ENCODE peak calls at places on chromosomes 7 and 10, in seven cellular contexts. F is heart left ventricle, C is right lobe of liver, R is IMR-90, L is adrenal gland, S is prostate gland, I is HepG2. G is an unnamed sample.

GRCh38 chr7:44093102-44093641 is 10.8 kb upstream of the POLM start:
- DNase-seq in I (no peak), C (no peak), S (no peak), R (no peak), F (no peak), L (no peak), G (no peak)

GRCh38 chr10:13872411-13872810 is 285.6 kb downstream of the PRPF18 start:
- DNase-seq in S (no peak), I (no peak), C (no peak), F (no peak), R (no peak), L (no peak), G (no peak)

GRCh38 chr7:40604601-40605438 is 470.0 kb downstream of the SUGCT start:
- DNase-seq in R (peak), I (peak), C (peak), F (peak), S (no peak), L (peak), G (peak)

GRCh38 chr7:46969303-46970130 is 612.4 kb downstream of the TNS3 start:
- DNase-seq in R (peak), F (no peak), S (no peak), I (no peak), L (no peak), C (no peak), G (no peak)

GRCh38 chr10:3472705-3473078 is 300.1 kb upstream of the PITRM1 start:
- DNase-seq in L (no peak), C (no peak), R (peak), S (no peak), F (no peak), I (no peak), G (no peak)

GRCh38 chr7:23530901-23531793 is 634 bp downstream of the TRA2A start:
- DNase-seq in S (peak), L (peak), I (peak), C (peak), R (peak), F (peak), G (peak)

GRCh38 chr10:79345241-79346011 is 1.8 kb upstream of the PPIF start:
- DNase-seq in L (peak), I (no peak), C (no peak), R (no peak), F (peak), S (no peak), G (peak)

GRCh38 chr7:87627634-87627994 is 584 bp upstream of the RUNDC3B start:
- DNase-seq in C (peak), S (no peak), R (no peak), L (peak), F (peak), I (no peak), G (no peak)

GRCh38 chr7:39644170-39644569 is 20.8 kb downstream of the RALA start:
- DNase-seq in F (no peak), L (no peak), I (no peak), C (no peak), S (no peak), R (peak), G (no peak)

GRCh38 chr7:142796501-142797341 is 26.0 kb downstream of the PRSS2 start:
- DNase-seq in I (no peak), R (no peak), C (no peak), L (no peak), S (no peak), F (no peak), G (no peak)

GRCh38 chr7:140238778-140239652 is 62.2 kb upstream of the KDM7A start:
- DNase-seq in C (no peak), F (no peak), S (peak), R (no peak), L (no peak), I (peak), G (no peak)

GRCh38 chr10:47030191-47030698 is 119.0 kb downstream of the PTPN20 start:
- DNase-seq in I (no peak), C (peak), S (no peak), F (peak), R (no peak), L (no peak), G (no peak)

GRCh38 chr10:62043493-62043938 is 142.0 kb downstream of the ARID5B start:
- DNase-seq in F (no peak), R (peak), L (no peak), S (no peak), C (no peak), I (no peak), G (no peak)

GRCh38 chr7:50787825-50788224 is 5.1 kb upstream of the GRB10 start:
- DNase-seq in R (no peak), I (no peak), L (no peak), F (no peak), C (no peak), S (no peak), G (no peak)

GRCh38 chr7:30694218-30694745 is 12.0 kb upstream of the CRHR2 start:
- DNase-seq in S (no peak), I (peak), C (no peak), R (no peak), F (peak), L (no peak), G (no peak)

GRCh38 chr10:24908793-24909423 is 43.5 kb downstream of the PRTFDC1 start:
- DNase-seq in R (peak), F (no peak), S (no peak), L (peak), C (no peak), I (peak), G (peak)

GRCh38 chr10:15262036-15262713 is 93.7 kb upstream of the NMT2 start:
- DNase-seq in I (peak), S (peak), C (no peak), L (peak), F (no peak), R (peak), G (peak)

GRCh38 chr7:36115448-36116321 is 37.4 kb upstream of the EEPD1 start:
- DNase-seq in F (peak), S (no peak), R (peak), I (peak), L (peak), C (no peak), G (peak)

GRCh38 chr10:16562891-16563290 is 41.2 kb upstream of the C1QL3 start:
- DNase-seq in L (no peak), F (no peak), I (no peak), C (no peak), R (no peak), S (no peak), G (no peak)

GRCh38 chr10:70542565-70542938 is 60.0 kb downstream of the PRF1 start:
- DNase-seq in I (no peak), S (no peak), R (peak), C (no peak), L (no peak), F (no peak), G (no peak)

GRCh38 chr10:117553815-117554172 is 11.2 kb downstream of the EMX2 start:
- DNase-seq in I (no peak), R (no peak), C (no peak), L (no peak), F (no peak), S (no peak), G (no peak)

GRCh38 chr7:71377469-71377868 is 245.5 kb downstream of the GALNT17 start:
- DNase-seq in L (no peak), R (no peak), C (no peak), I (no peak), F (no peak), S (no peak), G (no peak)

GRCh38 chr7:35418716-35419425 is 165.0 kb upstream of the TBX20 start:
- DNase-seq in F (no peak), L (no peak), R (no peak), S (no peak), I (no peak), C (no peak), G (no peak)

GRCh38 chr10:58892039-58892665 is 284.3 kb upstream of the PHYHIPL start:
- DNase-seq in L (peak), R (no peak), I (no peak), C (no peak), S (no peak), F (no peak), G (no peak)

GRCh38 chr10:61634711-61635110 is 28.0 kb upstream of the CABCOCO1 start:
- DNase-seq in L (no peak), C (no peak), S (no peak), R (peak), F (no peak), I (no peak), G (no peak)

GRCh38 chr7:151897201-151897711 is 20.3 kb upstream of the PRKAG2 start:
- DNase-seq in C (no peak), F (no peak), S (no peak), R (no peak), L (no peak), I (no peak), G (no peak)

GRCh38 chr7:70694357-70694908 is 437.5 kb upstream of the GALNT17 start:
- DNase-seq in L (peak), R (peak), S (peak), C (peak), I (no peak), F (peak), G (no peak)

GRCh38 chr7:26390016-26390415 is 98.4 kb downstream of the SNX10 start:
- DNase-seq in L (no peak), R (no peak), S (no peak), C (no peak), F (no peak), I (no peak), G (no peak)

GRCh38 chr7:130879191-130879590 is 145.2 kb upstream of the KLF14 start:
- DNase-seq in I (no peak), S (no peak), R (peak), C (no peak), L (no peak), F (no peak), G (no peak)

GRCh38 chr7:20021834-20022233 is 195.3 kb downstream of the MACC1 start:
- DNase-seq in F (no peak), L (no peak), R (no peak), S (no peak), I (no peak), C (no peak), G (no peak)

DNA sequence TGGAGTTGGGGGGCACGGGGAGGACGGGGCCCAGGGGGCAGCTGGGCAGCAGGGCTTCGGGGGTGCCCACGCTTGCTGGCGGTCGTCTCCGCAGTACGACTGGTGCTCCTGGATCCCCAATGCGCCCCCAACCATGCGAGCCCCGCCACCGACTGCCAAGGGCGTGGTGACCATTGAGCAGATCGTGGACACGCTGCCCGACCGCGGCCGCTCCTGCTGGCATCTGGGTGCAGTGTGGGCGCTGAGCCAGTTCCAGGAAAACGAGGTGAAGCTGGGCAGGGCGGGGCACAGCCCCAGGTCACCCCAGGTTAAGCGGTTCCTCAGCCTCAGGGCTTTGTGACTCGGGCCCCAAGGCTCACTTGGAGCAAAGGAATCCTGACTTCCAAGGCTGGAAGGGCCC is 70.0 kb downstream of the ALOX5 start:
- DNase-seq in R (no peak), F (no peak), I (no peak), C (no peak), L (no peak), S (no peak), G (no peak)
- TF ChIP-seq POLR2A in R (no peak), F (no peak), I (no peak), C (no peak), L (no peak), S (no peak), G (no peak)

GRCh38 chr7:116357776-116358670 is 141.5 kb upstream of the CAV2 start:
- DNase-seq in L (no peak), I (no peak), C (no peak), R (peak), F (no peak), S (no peak), G (no peak)
- TF ChIP-seq POLR2A in L (no peak), I (no peak), C (no peak), R (no peak), F (no peak), S (no peak), G (no peak)

DNA sequence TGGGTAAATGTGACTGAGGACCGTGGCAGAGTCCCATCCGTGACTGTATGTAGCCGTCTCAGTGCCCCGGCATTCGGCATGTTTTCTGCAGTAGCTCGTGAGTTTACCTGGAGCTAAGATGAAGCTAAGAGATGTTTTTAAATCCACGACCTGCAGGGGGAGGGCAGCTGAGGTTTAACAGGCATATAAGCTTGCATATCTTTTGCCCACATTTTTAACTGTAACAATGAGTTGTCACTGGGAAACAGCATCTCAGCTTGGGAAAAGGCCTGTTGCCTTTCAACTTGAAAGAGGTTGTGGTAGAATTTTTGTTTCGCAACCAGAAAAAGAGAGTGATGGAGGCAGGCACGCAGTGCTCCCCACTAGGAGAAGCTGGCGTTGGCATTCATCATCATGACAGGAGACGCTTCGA is 77.7 kb downstream of the CELF2 start:
- DNase-seq in R (no peak), C (no peak), I (no peak), S (no peak), L (no peak), F (no peak), G (no peak)
- TF ChIP-seq POLR2A in R (no peak), C (no peak), I (no peak), S (no peak), L (no peak), F (no peak), G (no peak)

DNA sequence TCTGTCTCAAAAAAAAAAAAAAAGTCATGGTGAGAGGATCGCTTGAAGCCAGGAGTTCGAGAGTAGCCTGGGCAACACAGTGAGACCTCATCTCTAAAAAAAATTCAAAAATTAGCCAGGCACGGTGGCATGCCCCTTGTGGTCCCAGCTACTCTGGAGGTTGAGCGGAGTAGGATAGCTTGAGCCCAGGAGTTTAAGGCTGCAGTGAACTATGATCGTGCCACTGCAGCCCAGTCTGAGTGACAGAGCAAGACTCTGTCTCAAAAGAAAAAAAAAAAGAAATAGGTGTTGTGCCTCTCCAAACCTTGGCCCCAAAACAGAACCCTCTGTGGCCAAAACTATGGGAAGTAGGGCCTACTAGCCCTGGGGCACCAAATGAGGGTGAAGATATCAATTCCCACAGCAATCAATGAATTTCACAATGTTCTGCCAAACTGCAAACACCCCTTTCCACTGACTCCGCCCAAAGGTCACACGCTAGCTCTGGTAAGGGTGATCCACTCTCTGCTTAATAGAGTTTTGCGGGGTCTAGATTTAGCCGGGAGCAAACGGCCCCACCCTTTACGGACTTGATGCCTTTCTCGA is 16.9 kb downstream of the SSC4D start:
- DNase-seq in F (no peak), I (no peak), R (no peak), L (no peak), C (no peak), S (no peak), G (no peak)
- TF ChIP-seq POLR2A in F (no peak), I (no peak), R (no peak), L (no peak), C (no peak), S (no peak), G (no peak)

GRCh38 chr10:23363788-23364135 is 19.2 kb upstream of the C10orf67 start:
- DNase-seq in F (no peak), S (no peak), R (no peak), L (no peak), I (no peak), C (no peak), G (no peak)

GRCh38 chr10:23362879-23363787 is 18.5 kb upstream of the C10orf67 start:
- DNase-seq in I (no peak), R (no peak), L (no peak), F (no peak), C (no peak), S (no peak), G (no peak)

GRCh38 chr10:23361665-23362064 is 17.1 kb upstream of the C10orf67 start:
- DNase-seq in L (no peak), R (no peak), I (no peak), C (no peak), F (no peak), S (no peak), G (no peak)

GRCh38 chr10:23362069-23362830 is 17.7 kb upstream of the C10orf67 start:
- DNase-seq in S (no peak), R (no peak), I (no peak), C (no peak), L (no peak), F (no peak), G (no peak)

DNA sequence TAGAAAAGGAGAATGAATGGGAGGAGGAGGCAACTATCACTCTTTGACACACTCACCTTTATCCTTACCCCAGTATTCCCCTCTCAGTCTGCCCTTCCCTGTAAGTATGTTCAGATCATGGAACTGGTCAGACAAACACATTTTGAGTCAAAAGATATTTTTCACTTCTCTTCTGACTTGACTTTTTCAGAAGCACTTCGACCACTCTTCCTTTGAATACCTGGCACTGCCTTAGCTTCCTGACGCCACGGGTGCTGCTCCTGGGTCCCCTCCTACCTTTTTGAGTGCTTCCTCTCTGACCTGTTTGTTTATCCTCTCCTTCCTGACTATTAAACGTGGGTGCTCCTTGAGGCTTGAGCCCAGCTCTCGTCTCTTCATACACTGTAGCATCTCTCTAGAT is 19.8 kb upstream of the C10orf67 start:
- DNase-seq in I (no peak), L (no peak), F (no peak), R (no peak), S (no peak), C (no peak), G (no peak)
- TF ChIP-seq POLR2A in I (no peak), L (no peak), F (no peak), R (no peak), S (no peak), C (no peak), G (no peak)

GRCh38 chr10:42981358-42982236 is 95.3 kb upstream of the RET start:
- DNase-seq in S (no peak), F (peak), C (no peak), I (no peak), R (no peak), L (no peak), G (peak)

GRCh38 chr10:42983595-42983990 is 93.3 kb upstream of the RET start:
- DNase-seq in C (no peak), F (no peak), S (no peak), I (no peak), R (no peak), L (no peak), G (no peak)

GRCh38 chr10:42984761-42985325 is 92.0 kb upstream of the RET start:
- DNase-seq in F (peak), I (no peak), C (peak), L (no peak), R (no peak), S (no peak), G (no peak)

GRCh38 chr10:42984035-42984610 is 92.7 kb upstream of the RET start:
- DNase-seq in F (peak), L (no peak), S (no peak), I (no peak), R (no peak), C (no peak), G (no peak)

DNA sequence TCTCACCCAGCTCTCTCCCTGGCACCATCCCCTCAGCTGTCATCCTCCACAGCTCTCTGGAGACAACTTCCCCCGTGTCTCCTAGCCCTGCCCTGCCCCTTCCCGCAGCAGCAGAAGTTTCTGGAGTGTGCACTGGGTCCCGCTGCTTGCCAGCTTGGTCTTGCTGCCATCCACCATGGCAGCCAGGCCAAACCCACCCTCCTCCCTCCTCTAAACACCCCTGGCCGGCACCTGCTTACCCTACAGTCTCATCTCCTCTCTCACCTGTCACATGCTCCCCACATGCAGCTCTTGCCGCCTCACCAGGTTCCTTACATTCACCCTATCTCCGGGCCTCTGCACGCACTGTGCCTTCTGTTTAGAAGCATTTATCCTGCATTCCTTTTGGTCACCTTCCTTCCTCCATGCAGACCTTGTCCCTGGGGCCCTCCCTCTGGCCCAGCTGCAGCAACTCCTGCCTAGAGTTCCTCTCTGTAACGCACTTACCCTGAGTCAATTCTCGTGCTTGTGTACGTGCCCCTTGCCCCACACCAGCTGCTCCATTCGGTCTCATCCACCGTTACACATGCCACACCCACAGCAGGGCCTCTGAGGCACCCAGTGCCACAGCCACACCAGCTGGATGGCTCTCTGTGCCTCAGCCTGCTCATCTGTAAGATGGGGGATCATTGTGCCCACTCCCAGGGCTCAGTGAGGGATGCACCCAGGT is 93.8 kb upstream of the RET start:
- DNase-seq in I (no peak), L (no peak), F (peak), R (no peak), C (peak), S (no peak), G (no peak)
- TF ChIP-seq POLR2A in I (no peak), L (no peak), F (no peak), R (no peak), C (no peak), S (no peak), G (no peak)

G was measured in erythroblast.